ENCODE peak calls at places on chromosomes 2 and 18, in ten cellular contexts. R is T1000, A is AG20443, E is sciatic nerve, O is GM13977, M is epithelial cell of esophagus, J is EL, B is hippocampal formation, X is Right ventricle myocardium superior, S is GM13976. H is an unnamed sample.

GRCh38 chr2:38791747-38792146 is 13.7 kb downstream of the GEMIN6 start:
- DNase-seq in R (no peak), A (no peak), E (no peak), O (no peak), M (no peak), J (no peak), B (no peak), X (no peak), S (no peak), H (no peak)

GRCh38 chr18:42028232-42028832 is 73.3 kb downstream of the PIK3C3 start:
- DNase-seq in R (no peak), A (peak), E (no peak), O (peak), M (peak), J (peak), B (peak), X (no peak), S (peak), H (peak)

GRCh38 chr18:22695674-22696073 is 237.5 kb upstream of the RBBP8 start:
- DNase-seq in R (no peak), A (no peak), E (no peak), O (no peak), M (no peak), J (no peak), B (no peak), X (no peak), S (no peak), H (no peak)

GRCh38 chr18:38427234-38427633 is 861.6 kb upstream of the CELF4 start:
- DNase-seq in R (no peak), A (no peak), E (no peak), O (no peak), M (no peak), J (no peak), B (peak), X (no peak), S (no peak), H (peak)

GRCh38 chr18:32324173-32324572 is 134.3 kb downstream of the MEP1B start:
- DNase-seq in R (no peak), A (peak), E (no peak), O (no peak), M (no peak), J (no peak), B (no peak), X (no peak), S (no peak), H (no peak)

GRCh38 chr18:24726727-24727539 is 266.5 kb downstream of the HRH4 start:
- DNase-seq in R (peak), A (peak), E (peak), O (peak), M (peak), J (peak), B (peak), X (peak), S (peak), H (peak)

GRCh38 chr18:23054553-23054952 is 80.7 kb upstream of the CABLES1 start:
- DNase-seq in R (no peak), A (no peak), E (no peak), O (no peak), M (no peak), J (no peak), B (no peak), X (no peak), S (no peak), H (no peak)

GRCh38 chr2:120245520-120245835 is 7.2 kb upstream of the RALB start:
- DNase-seq in R (no peak), A (peak), E (no peak), O (no peak), M (no peak), J (no peak), B (no peak), X (no peak), S (no peak), H (no peak)

GRCh38 chr18:8469793-8470192 is 139.4 kb upstream of the RAB12 start:
- DNase-seq in R (no peak), A (peak), E (no peak), O (no peak), M (peak), J (peak), B (no peak), X (no peak), S (no peak), H (peak)

GRCh38 chr2:46873632-46874068 is 42.0 kb downstream of the MCFD2 start:
- DNase-seq in R (peak), A (peak), E (peak), O (no peak), M (peak), J (peak), B (no peak), X (peak), S (no peak), H (peak)

GRCh38 chr2:29215073-29215472 is 99.9 kb downstream of the CLIP4 start:
- DNase-seq in R (no peak), A (no peak), E (no peak), O (no peak), M (no peak), J (no peak), B (no peak), X (no peak), S (no peak), H (no peak)